ENCODE peak calls at places on chromosomes 11 and 22, in four cellular contexts. One of them, this sample, is unnamed.

GRCh38 chr11:47393163-47394049 is 15.0 kb upstream of the SLC39A13 start:
- DNase-seq in lung: no peak
- DNase-seq in WERI-Rb-1: no peak
- DNase-seq in brain microvascular endothelial cell: peak
- DNase-seq in this sample: no peak

GRCh38 chr11:95335989-95336388 is 105.0 kb upstream of the SESN3 start:
- DNase-seq in lung: no peak
- DNase-seq in WERI-Rb-1: no peak
- DNase-seq in brain microvascular endothelial cell: no peak
- DNase-seq in this sample: no peak

GRCh38 chr22:50725597-50725996 is 12.4 kb upstream of the ACR start:
- DNase-seq in lung: no peak
- DNase-seq in WERI-Rb-1: no peak
- DNase-seq in brain microvascular endothelial cell: no peak
- DNase-seq in this sample: no peak

GRCh38 chr22:50403701-50404101 is 60.6 kb downstream of the PPP6R2 start:
- DNase-seq in lung: peak
- DNase-seq in WERI-Rb-1: no peak
- DNase-seq in brain microvascular endothelial cell: no peak
- DNase-seq in this sample: no peak

GRCh38 chr22:44344407-44344806 is 31.7 kb upstream of the SHISAL1 start:
- DNase-seq in lung: no peak
- DNase-seq in WERI-Rb-1: no peak
- DNase-seq in brain microvascular endothelial cell: no peak
- DNase-seq in this sample: no peak

GRCh38 chr11:60252709-60253108 is 9.8 kb upstream of the MS4A4E start:
- DNase-seq in lung: no peak
- DNase-seq in WERI-Rb-1: no peak
- DNase-seq in brain microvascular endothelial cell: no peak
- DNase-seq in this sample: no peak

GRCh38 chr11:10456519-10456918 is 1.5 kb downstream of the AMPD3 start:
- DNase-seq in lung: peak
- DNase-seq in WERI-Rb-1: peak
- DNase-seq in brain microvascular endothelial cell: no peak
- DNase-seq in this sample: no peak

GRCh38 chr22:48045369-48045768 is 1282.9 kb downstream of the TBC1D22A start:
- DNase-seq in lung: no peak
- DNase-seq in WERI-Rb-1: no peak
- DNase-seq in brain microvascular endothelial cell: no peak
- DNase-seq in this sample: no peak

GRCh38 chr22:39254789-39255298 is 10.1 kb upstream of the PDGFB start:
- DNase-seq in lung: no peak
- DNase-seq in WERI-Rb-1: no peak
- DNase-seq in brain microvascular endothelial cell: peak
- DNase-seq in this sample: no peak

GRCh38 chr22:48511211-48511610 is 1316.5 kb downstream of the BRD1 start:
- DNase-seq in lung: no peak
- DNase-seq in WERI-Rb-1: no peak
- DNase-seq in brain microvascular endothelial cell: no peak
- DNase-seq in this sample: no peak

GRCh38 chr11:71165771-71166170 is 86.6 kb downstream of the SHANK2 start:
- DNase-seq in lung: no peak
- DNase-seq in WERI-Rb-1: no peak
- DNase-seq in brain microvascular endothelial cell: no peak
- DNase-seq in this sample: no peak

GRCh38 chr22:36619797-36620390 is 83.7 kb downstream of the CACNG2 start:
- DNase-seq in lung: no peak
- DNase-seq in WERI-Rb-1: peak
- DNase-seq in brain microvascular endothelial cell: no peak
- DNase-seq in this sample: peak

GRCh38 chr11:31887180-31887579 is 76.1 kb upstream of the PAX6 start:
- DNase-seq in lung: no peak
- DNase-seq in WERI-Rb-1: peak
- DNase-seq in brain microvascular endothelial cell: no peak
- DNase-seq in this sample: no peak

GRCh38 chr11:701741-702513 is 4.1 kb upstream of the EPS8L2 start:
- DNase-seq in lung: no peak
- DNase-seq in WERI-Rb-1: no peak
- DNase-seq in brain microvascular endothelial cell: no peak
- DNase-seq in this sample: no peak

GRCh38 chr11:76889414-76889975 is 28.8 kb downstream of the ACER3 start:
- DNase-seq in lung: no peak
- DNase-seq in WERI-Rb-1: no peak
- DNase-seq in brain microvascular endothelial cell: no peak
- DNase-seq in this sample: no peak

GRCh38 chr22:42743501-42743991 is 22.9 kb upstream of the A4GALT start:
- DNase-seq in lung: peak
- DNase-seq in WERI-Rb-1: no peak
- DNase-seq in brain microvascular endothelial cell: peak
- DNase-seq in this sample: no peak

GRCh38 chr22:32995335-32995734 is 62.8 kb downstream of the SYN3 start:
- DNase-seq in lung: no peak
- DNase-seq in WERI-Rb-1: no peak
- DNase-seq in brain microvascular endothelial cell: no peak
- DNase-seq in this sample: no peak
- TF ChIP-seq CTCF in lung: no peak
- TF ChIP-seq CTCF in WERI-Rb-1: no peak
- TF ChIP-seq CTCF in brain microvascular endothelial cell: no peak
- TF ChIP-seq CTCF in this sample: no peak

DNA sequence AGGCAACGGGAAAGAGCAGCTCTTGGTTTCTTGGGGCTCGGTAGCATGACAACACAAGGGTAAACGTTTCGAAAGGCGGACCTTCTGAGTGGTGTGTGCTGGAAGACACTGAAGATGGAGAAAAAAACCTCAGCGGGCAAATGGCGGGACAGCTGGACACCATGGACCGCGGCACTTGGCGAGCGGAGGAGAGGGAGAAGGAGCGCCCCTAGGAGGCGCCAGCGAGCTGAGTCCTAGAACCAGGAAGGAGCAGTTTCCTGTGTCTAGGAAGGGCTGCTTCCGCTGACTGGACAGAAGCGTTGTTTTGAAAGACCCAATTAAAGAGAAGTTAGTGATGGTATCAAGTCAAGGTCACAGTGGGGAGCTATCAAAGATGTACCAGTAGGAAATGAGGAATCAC is 44.0 kb upstream of the OPCML start:
- DNase-seq in lung: no peak
- DNase-seq in WERI-Rb-1: no peak
- DNase-seq in brain microvascular endothelial cell: no peak
- DNase-seq in this sample: no peak
- TF ChIP-seq CTCF in lung: no peak
- TF ChIP-seq CTCF in WERI-Rb-1: peak
- TF ChIP-seq CTCF in brain microvascular endothelial cell: peak
- TF ChIP-seq CTCF in this sample: no peak

GRCh38 chr11:73182824-73183321 is 35.2 kb upstream of the P2RY2 start:
- DNase-seq in lung: no peak
- DNase-seq in WERI-Rb-1: no peak
- DNase-seq in brain microvascular endothelial cell: no peak
- DNase-seq in this sample: no peak
- TF ChIP-seq CTCF in lung: no peak
- TF ChIP-seq CTCF in WERI-Rb-1: peak
- TF ChIP-seq CTCF in brain microvascular endothelial cell: peak
- TF ChIP-seq CTCF in this sample: peak

GRCh38 chr11:103619480-103619879 is 417.0 kb upstream of the DDI1 start:
- DNase-seq in lung: no peak
- DNase-seq in WERI-Rb-1: peak
- DNase-seq in brain microvascular endothelial cell: no peak
- DNase-seq in this sample: no peak
- TF ChIP-seq CTCF in lung: no peak
- TF ChIP-seq CTCF in WERI-Rb-1: peak
- TF ChIP-seq CTCF in brain microvascular endothelial cell: peak
- TF ChIP-seq CTCF in this sample: peak

This sample was measured in retinal pigment epithelial cell.